ENCODE peak calls at places on chromosomes 11 and 22, in nine cellular contexts. One of them, this sample, is unnamed.
A peak's percentile ranks its signal among the peaks of the same experiment; 100 is the strongest.

GRCh38 chr11:120882237-120882636 is 141.7 kb upstream of the TBCEL start:
- DNase-seq in EL: no peak
- DNase-seq in epithelial cell of proximal tubule: no peak
- DNase-seq in activated naive CD4-positive, alpha-beta T cell: no peak
- DNase-seq in BE2C: no peak
- DNase-seq in lower leg skin: no peak
- DNase-seq in ovary: no peak
- DNase-seq in COR-L47: no peak
- DNase-seq in GM12865: no peak
- DNase-seq in this sample: no peak

GRCh38 chr11:74373382-74373781 is 24.9 kb downstream of the PGM2L1 start:
- DNase-seq in activated naive CD4-positive, alpha-beta T cell: no peak
- DNase-seq in BE2C: no peak
- DNase-seq in epithelial cell of proximal tubule: no peak
- DNase-seq in GM12865: no peak
- DNase-seq in EL: no peak
- DNase-seq in ovary: no peak
- DNase-seq in COR-L47: no peak
- DNase-seq in lower leg skin: no peak
- DNase-seq in this sample: no peak

GRCh38 chr11:101974255-101974654 is 57.9 kb upstream of the ANGPTL5 start:
- DNase-seq in BE2C: no peak
- DNase-seq in EL: peak; percentile 6
- DNase-seq in lower leg skin: no peak
- DNase-seq in activated naive CD4-positive, alpha-beta T cell: no peak
- DNase-seq in GM12865: no peak
- DNase-seq in COR-L47: no peak
- DNase-seq in epithelial cell of proximal tubule: no peak
- DNase-seq in ovary: no peak
- DNase-seq in this sample: no peak

GRCh38 chr11:35515224-35515623 is 10.2 kb downstream of the PAMR1 start:
- DNase-seq in BE2C: no peak
- DNase-seq in ovary: no peak
- DNase-seq in epithelial cell of proximal tubule: no peak
- DNase-seq in activated naive CD4-positive, alpha-beta T cell: no peak
- DNase-seq in EL: peak; percentile 87
- DNase-seq in GM12865: no peak
- DNase-seq in COR-L47: no peak
- DNase-seq in lower leg skin: no peak
- DNase-seq in this sample: no peak

GRCh38 chr22:19635644-19636043 is 78.7 kb upstream of the SEPTIN5 start:
- DNase-seq in ovary: no peak
- DNase-seq in COR-L47: no peak
- DNase-seq in activated naive CD4-positive, alpha-beta T cell: no peak
- DNase-seq in epithelial cell of proximal tubule: no peak
- DNase-seq in BE2C: no peak
- DNase-seq in GM12865: no peak
- DNase-seq in EL: no peak
- DNase-seq in lower leg skin: peak; percentile 42
- DNase-seq in this sample: no peak

GRCh38 chr11:119147604-119148333 is 1.1 kb upstream of the ABCG4 start:
- DNase-seq in COR-L47: no peak
- DNase-seq in GM12865: peak; percentile 32
- DNase-seq in EL: no peak
- DNase-seq in ovary: no peak
- DNase-seq in activated naive CD4-positive, alpha-beta T cell: no peak
- DNase-seq in epithelial cell of proximal tubule: no peak
- DNase-seq in lower leg skin: no peak
- DNase-seq in BE2C: no peak
- DNase-seq in this sample: no peak

GRCh38 chr11:15327786-15328231 is 213.1 kb downstream of the INSC start:
- DNase-seq in ovary: no peak
- DNase-seq in COR-L47: peak; percentile 68
- DNase-seq in activated naive CD4-positive, alpha-beta T cell: no peak
- DNase-seq in BE2C: peak; percentile 68
- DNase-seq in epithelial cell of proximal tubule: no peak
- DNase-seq in lower leg skin: no peak
- DNase-seq in GM12865: peak; percentile 44
- DNase-seq in EL: peak; percentile 30
- DNase-seq in this sample: peak; percentile 56

GRCh38 chr11:75229466-75229865 is 11.1 kb upstream of the TPBGL start:
- DNase-seq in GM12865: no peak
- DNase-seq in lower leg skin: peak; percentile 45
- DNase-seq in EL: no peak
- DNase-seq in COR-L47: no peak
- DNase-seq in activated naive CD4-positive, alpha-beta T cell: no peak
- DNase-seq in ovary: no peak
- DNase-seq in epithelial cell of proximal tubule: no peak
- DNase-seq in BE2C: peak; percentile 13
- DNase-seq in this sample: no peak

GRCh38 chr11:120186408-120186798 is 24.4 kb upstream of the OAF start:
- DNase-seq in ovary: no peak
- DNase-seq in GM12865: no peak
- DNase-seq in activated naive CD4-positive, alpha-beta T cell: no peak
- DNase-seq in BE2C: no peak
- DNase-seq in lower leg skin: peak; percentile 68
- DNase-seq in epithelial cell of proximal tubule: no peak
- DNase-seq in COR-L47: no peak
- DNase-seq in EL: no peak
- DNase-seq in this sample: no peak

GRCh38 chr22:43944670-43945430 is 10.4 kb upstream of the SAMM50 start:
- DNase-seq in epithelial cell of proximal tubule: no peak
- DNase-seq in BE2C: no peak
- DNase-seq in ovary: no peak
- DNase-seq in GM12865: no peak
- DNase-seq in activated naive CD4-positive, alpha-beta T cell: no peak
- DNase-seq in COR-L47: no peak
- DNase-seq in lower leg skin: no peak
- DNase-seq in EL: no peak
- DNase-seq in this sample: no peak

GRCh38 chr11:17742019-17742418 is 7.4 kb downstream of the KCNC1 start:
- DNase-seq in activated naive CD4-positive, alpha-beta T cell: no peak
- DNase-seq in EL: no peak
- DNase-seq in COR-L47: no peak
- DNase-seq in BE2C: no peak
- DNase-seq in epithelial cell of proximal tubule: no peak
- DNase-seq in lower leg skin: no peak
- DNase-seq in GM12865: no peak
- DNase-seq in ovary: no peak
- DNase-seq in this sample: no peak

GRCh38 chr22:21579474-21579851 is 11.9 kb downstream of the UBE2L3 start:
- DNase-seq in GM12865: no peak
- DNase-seq in lower leg skin: no peak
- DNase-seq in activated naive CD4-positive, alpha-beta T cell: no peak
- DNase-seq in EL: no peak
- DNase-seq in BE2C: no peak
- DNase-seq in COR-L47: no peak
- DNase-seq in epithelial cell of proximal tubule: no peak
- DNase-seq in ovary: no peak
- DNase-seq in this sample: no peak

GRCh38 chr11:74004694-74005615 is 3.9 kb downstream of the UCP3 start:
- DNase-seq in BE2C: no peak
- DNase-seq in GM12865: peak; percentile 58
- DNase-seq in lower leg skin: peak; percentile 80
- DNase-seq in COR-L47: no peak
- DNase-seq in ovary: no peak
- DNase-seq in activated naive CD4-positive, alpha-beta T cell: peak; percentile 68
- DNase-seq in epithelial cell of proximal tubule: no peak
- DNase-seq in EL: no peak
- DNase-seq in this sample: no peak

GRCh38 chr11:20015101-20015500 is 145.2 kb downstream of the DBX1 start:
- DNase-seq in EL: no peak
- DNase-seq in GM12865: no peak
- DNase-seq in activated naive CD4-positive, alpha-beta T cell: no peak
- DNase-seq in ovary: no peak
- DNase-seq in epithelial cell of proximal tubule: no peak
- DNase-seq in lower leg skin: no peak
- DNase-seq in COR-L47: no peak
- DNase-seq in BE2C: no peak
- DNase-seq in this sample: no peak

GRCh38 chr22:20436309-20437252 is 1.0 kb downstream of the SCARF2 start:
- DNase-seq in COR-L47: no peak
- DNase-seq in lower leg skin: peak; percentile 89
- DNase-seq in GM12865: no peak
- DNase-seq in epithelial cell of proximal tubule: no peak
- DNase-seq in ovary: peak; percentile 46
- DNase-seq in BE2C: no peak
- DNase-seq in activated naive CD4-positive, alpha-beta T cell: no peak
- DNase-seq in EL: peak; percentile 61
- DNase-seq in this sample: peak; percentile 50

GRCh38 chr22:27805841-27806240 is 4.3 kb upstream of the MN1 start:
- DNase-seq in EL: no peak
- DNase-seq in ovary: no peak
- DNase-seq in BE2C: no peak
- DNase-seq in COR-L47: no peak
- DNase-seq in activated naive CD4-positive, alpha-beta T cell: no peak
- DNase-seq in epithelial cell of proximal tubule: no peak
- DNase-seq in lower leg skin: no peak
- DNase-seq in GM12865: no peak
- DNase-seq in this sample: no peak

GRCh38 chr11:96122601-96123044 is 198.7 kb upstream of the MTMR2 start:
- DNase-seq in ovary: no peak
- DNase-seq in activated naive CD4-positive, alpha-beta T cell: no peak
- DNase-seq in EL: peak; percentile 38
- DNase-seq in BE2C: no peak
- DNase-seq in lower leg skin: no peak
- DNase-seq in epithelial cell of proximal tubule: no peak
- DNase-seq in GM12865: no peak
- DNase-seq in COR-L47: no peak
- DNase-seq in this sample: no peak

GRCh38 chr11:109424893-109425292 is 2.9 kb downstream of the C11orf87 start:
- DNase-seq in epithelial cell of proximal tubule: no peak
- DNase-seq in COR-L47: no peak
- DNase-seq in BE2C: no peak
- DNase-seq in ovary: no peak
- DNase-seq in GM12865: peak; percentile 21
- DNase-seq in lower leg skin: no peak
- DNase-seq in activated naive CD4-positive, alpha-beta T cell: no peak
- DNase-seq in EL: no peak
- DNase-seq in this sample: no peak

GRCh38 chr22:48919851-48920589 is 907.7 kb downstream of the BRD1 start:
- DNase-seq in activated naive CD4-positive, alpha-beta T cell: no peak
- DNase-seq in ovary: no peak
- DNase-seq in BE2C: no peak
- DNase-seq in GM12865: no peak
- DNase-seq in lower leg skin: no peak
- DNase-seq in EL: no peak
- DNase-seq in epithelial cell of proximal tubule: no peak
- DNase-seq in COR-L47: no peak
- DNase-seq in this sample: no peak

GRCh38 chr11:19905280-19905853 is 192.7 kb downstream of the NAV2 start:
- DNase-seq in ovary: no peak
- DNase-seq in epithelial cell of proximal tubule: no peak
- DNase-seq in BE2C: no peak
- DNase-seq in GM12865: no peak
- DNase-seq in COR-L47: peak; percentile 32
- DNase-seq in EL: peak; percentile 48
- DNase-seq in lower leg skin: no peak
- DNase-seq in activated naive CD4-positive, alpha-beta T cell: no peak
- DNase-seq in this sample: no peak

GRCh38 chr11:46338636-46338987 is 8.7 kb upstream of the DGKZ start:
- DNase-seq in COR-L47: no peak
- DNase-seq in epithelial cell of proximal tubule: no peak
- DNase-seq in BE2C: no peak
- DNase-seq in EL: peak; percentile 41
- DNase-seq in ovary: no peak
- DNase-seq in activated naive CD4-positive, alpha-beta T cell: no peak
- DNase-seq in lower leg skin: no peak
- DNase-seq in GM12865: no peak
- DNase-seq in this sample: no peak

GRCh38 chr11:124892131-124892530 is 5.5 kb downstream of the ROBO4 start:
- DNase-seq in activated naive CD4-positive, alpha-beta T cell: no peak
- DNase-seq in lower leg skin: peak; percentile 68
- DNase-seq in GM12865: no peak
- DNase-seq in epithelial cell of proximal tubule: no peak
- DNase-seq in BE2C: no peak
- DNase-seq in EL: no peak
- DNase-seq in COR-L47: no peak
- DNase-seq in ovary: no peak
- DNase-seq in this sample: no peak

GRCh38 chr11:25981998-25982397 is 349.9 kb upstream of the ANO3 start:
- DNase-seq in lower leg skin: no peak
- DNase-seq in COR-L47: peak; percentile 26
- DNase-seq in ovary: no peak
- DNase-seq in epithelial cell of proximal tubule: peak; percentile 6
- DNase-seq in EL: peak; percentile 43
- DNase-seq in BE2C: peak; percentile 21
- DNase-seq in activated naive CD4-positive, alpha-beta T cell: no peak
- DNase-seq in GM12865: peak; percentile 77
- DNase-seq in this sample: no peak

GRCh38 chr11:72577271-72577681 is 96.9 kb downstream of the PDE2A start:
- DNase-seq in COR-L47: no peak
- DNase-seq in EL: no peak
- DNase-seq in ovary: no peak
- DNase-seq in epithelial cell of proximal tubule: no peak
- DNase-seq in activated naive CD4-positive, alpha-beta T cell: no peak
- DNase-seq in BE2C: peak; percentile 7
- DNase-seq in GM12865: no peak
- DNase-seq in lower leg skin: peak; percentile 76
- DNase-seq in this sample: no peak

GRCh38 chr22:30079952-30080533 is at the start of gene HORMAD2:
- DNase-seq in lower leg skin: no peak
- DNase-seq in epithelial cell of proximal tubule: peak; percentile 22
- DNase-seq in GM12865: peak; percentile 49
- DNase-seq in BE2C: peak; percentile 10
- DNase-seq in activated naive CD4-positive, alpha-beta T cell: no peak
- DNase-seq in ovary: no peak
- DNase-seq in COR-L47: no peak
- DNase-seq in EL: no peak
- DNase-seq in this sample: peak; percentile 26

GRCh38 chr11:36048496-36049247 is 104.8 kb downstream of the LDLRAD3 start:
- DNase-seq in EL: peak; percentile 26
- DNase-seq in ovary: no peak
- DNase-seq in COR-L47: no peak
- DNase-seq in epithelial cell of proximal tubule: no peak
- DNase-seq in BE2C: peak; percentile 21
- DNase-seq in GM12865: no peak
- DNase-seq in activated naive CD4-positive, alpha-beta T cell: no peak
- DNase-seq in lower leg skin: no peak
- DNase-seq in this sample: no peak

GRCh38 chr22:40313007-40313406 is 33.3 kb upstream of the ADSL start:
- DNase-seq in activated naive CD4-positive, alpha-beta T cell: no peak
- DNase-seq in lower leg skin: no peak
- DNase-seq in GM12865: no peak
- DNase-seq in COR-L47: no peak
- DNase-seq in ovary: no peak
- DNase-seq in epithelial cell of proximal tubule: no peak
- DNase-seq in EL: no peak
- DNase-seq in BE2C: no peak
- DNase-seq in this sample: no peak

GRCh38 chr11:19418221-19418620 is 177.5 kb upstream of the E2F8 start:
- DNase-seq in GM12865: no peak
- DNase-seq in EL: no peak
- DNase-seq in ovary: no peak
- DNase-seq in lower leg skin: no peak
- DNase-seq in COR-L47: no peak
- DNase-seq in activated naive CD4-positive, alpha-beta T cell: no peak
- DNase-seq in epithelial cell of proximal tubule: no peak
- DNase-seq in BE2C: no peak
- DNase-seq in this sample: no peak

GRCh38 chr11:40280161-40281054 is 1179.0 kb downstream of the LRRC4C start:
- DNase-seq in EL: no peak
- DNase-seq in activated naive CD4-positive, alpha-beta T cell: no peak
- DNase-seq in epithelial cell of proximal tubule: no peak
- DNase-seq in COR-L47: no peak
- DNase-seq in lower leg skin: no peak
- DNase-seq in BE2C: peak; percentile 30
- DNase-seq in GM12865: no peak
- DNase-seq in ovary: no peak
- DNase-seq in this sample: peak; percentile 38

This sample was measured in left cardiac atrium.